ENCODE peak calls at places on chromosome 15, in four cellular contexts. Y is OCI-LY7, A is HCT116, U is Karpas-422. K is an unnamed sample.

GRCh38 chr15:74314897-74315438 is 52.5 kb downstream of the CYP11A1 start:
- DNase-seq in U (no peak), A (no peak), Y (no peak), K (no peak)

GRCh38 chr15:37204698-37205097 is 104.3 kb upstream of the MEIS2 start:
- DNase-seq in A (no peak), U (peak; percentile 41), Y (no peak), K (no peak)

GRCh38 chr15:27790270-27790669 is 308.8 kb downstream of the OCA2 start:
- DNase-seq in U (no peak), A (no peak), Y (no peak), K (no peak)

GRCh38 chr15:61155741-61156700 is 73.1 kb downstream of the RORA start:
- DNase-seq in A (no peak), U (no peak), Y (no peak), K (no peak)

GRCh38 chr15:70236306-70237103 is 138.8 kb upstream of the TLE3 start:
- DNase-seq in U (no peak), A (no peak), Y (no peak), K (no peak)

GRCh38 chr15:73284073-73284472 is 84.7 kb downstream of the HCN4 start:
- DNase-seq in U (peak; percentile 58), Y (peak; percentile 16), A (no peak), K (no peak)

GRCh38 chr15:27961801-27962200 is 137.3 kb downstream of the OCA2 start:
- DNase-seq in A (no peak), Y (no peak), U (no peak), K (no peak)

GRCh38 chr15:88518903-88519302 is 27.6 kb downstream of the DET1 start:
- DNase-seq in U (no peak), A (no peak), Y (no peak), K (no peak)

GRCh38 chr15:99536422-99537033 is 29.3 kb upstream of the MEF2A start:
- DNase-seq in A (peak; percentile 76), Y (no peak), U (no peak), K (no peak)

GRCh38 chr15:93305306-93305705 is 216.3 kb upstream of the RGMA start:
- DNase-seq in A (no peak), U (no peak), Y (no peak), K (no peak)

GRCh38 chr15:77673801-77674317 is 41.1 kb upstream of the LINGO1 start:
- DNase-seq in Y (no peak), U (no peak), A (no peak), K (no peak)

GRCh38 chr15:57406040-57406772 is 29.9 kb downstream of the CGNL1 start:
- DNase-seq in U (no peak), A (no peak), Y (no peak), K (no peak)

GRCh38 chr15:75732809-75733451 is 20.3 kb upstream of the CSPG4 start:
- DNase-seq in A (peak; percentile 39), Y (peak; percentile 65), U (peak; percentile 80), K (peak; percentile 91)

GRCh38 chr15:33098082-33099058 is 96.1 kb downstream of the FMN1 start:
- DNase-seq in A (no peak), Y (no peak), U (no peak), K (no peak)

GRCh38 chr15:28130651-28131050 is 31.5 kb upstream of the OCA2 start:
- DNase-seq in U (no peak), A (no peak), Y (no peak), K (no peak)

GRCh38 chr15:31102374-31103342 is 1.1 kb upstream of the TRPM1 start:
- DNase-seq in U (no peak), Y (no peak), A (no peak), K (no peak)

GRCh38 chr15:62066663-62067447 is at the start of gene C2CD4A:
- DNase-seq in U (peak; percentile 79), A (peak; percentile 70), Y (peak; percentile 41), K (peak; percentile 95)

GRCh38 chr15:73053398-73053723 is 1.1 kb downstream of the NEO1 start:
- DNase-seq in Y (no peak), U (no peak), A (no peak), K (no peak)

GRCh38 chr15:101351736-101352135 is 56.7 kb upstream of the SNRPA1 start:
- DNase-seq in A (no peak), Y (no peak), U (no peak), K (no peak)

GRCh38 chr15:76903251-76903681 is 1.9 kb downstream of the SCAPER start:
- DNase-seq in A (peak; percentile 12), U (peak; percentile 66), Y (peak; percentile 62), K (no peak)

GRCh38 chr15:92907880-92908279 is 7.8 kb downstream of the CHD2 start:
- DNase-seq in U (no peak), Y (no peak), A (no peak), K (no peak)

GRCh38 chr15:69805248-69805953 is 292.3 kb downstream of the TLE3 start:
- DNase-seq in U (no peak), A (no peak), Y (no peak), K (no peak)

GRCh38 chr15:85588657-85589056 is 206.1 kb downstream of the KLHL25 start:
- DNase-seq in A (no peak), Y (no peak), U (no peak), K (no peak)
- H3K79me2 ChIP-seq in A (no peaks in the 10 kb centered on the region), Y (peaks cover 23% of the 10 kb centered on the region), U (peaks cover 75% of the 10 kb centered on the region), K (no peaks in the 10 kb centered on the region)

GRCh38 chr15:68650901-68651709 is 72.3 kb downstream of the CORO2B start:
- DNase-seq in A (peak; percentile 51), U (peak; percentile 91), Y (peak; percentile 62), K (peak; percentile 95)
- H3K79me2 ChIP-seq in A (no peaks in the 10 kb centered on the region), U (no peaks in the 10 kb centered on the region), Y (no peaks in the 10 kb centered on the region), K (no peaks in the 10 kb centered on the region)

GRCh38 chr15:84684092-84684491 is 26.1 kb upstream of the NMB start:
- DNase-seq in U (no peak), Y (no peak), A (no peak), K (no peak)
- H3K79me2 ChIP-seq in U (peaks cover 38% of the 10 kb centered on the region), Y (peaks cover 10% of the 10 kb centered on the region), A (peaks cover 42% of the 10 kb centered on the region), K (no peaks in the 10 kb centered on the region)

DNA sequence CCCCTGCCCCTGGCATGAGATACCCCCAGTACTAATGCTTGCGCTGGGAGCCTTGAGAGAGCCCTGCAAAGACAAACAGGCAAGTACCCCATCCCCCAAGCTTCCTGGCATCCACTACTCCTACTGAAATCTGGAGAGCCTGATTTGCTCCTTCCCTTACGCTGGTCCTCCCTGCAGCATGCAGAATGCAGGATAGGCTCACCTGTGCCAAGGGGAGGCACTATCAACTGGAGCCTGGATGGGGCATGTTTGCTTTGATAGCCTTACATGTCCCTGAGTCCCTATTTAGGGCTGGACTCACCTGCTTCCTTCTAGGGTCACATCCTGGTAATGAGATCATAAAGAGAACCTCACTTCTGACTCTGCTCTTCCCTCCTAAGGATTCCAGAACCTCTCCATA is 42.9 kb downstream of the RAB11A start:
- DNase-seq in Y (no peak), U (no peak), A (no peak), K (no peak)
- H3K79me2 ChIP-seq in Y (no peaks in the 10 kb centered on the region), U (no peaks in the 10 kb centered on the region), A (no peaks in the 10 kb centered on the region), K (no peaks in the 10 kb centered on the region)

GRCh38 chr15:41932939-41933725 is 39.2 kb downstream of the EHD4 start:
- DNase-seq in Y (no peak), A (no peak), U (no peak), K (peak; percentile 23)

GRCh38 chr15:41932101-41932500 is 38.2 kb upstream of the SPTBN5 start:
- DNase-seq in Y (no peak), U (no peak), A (no peak), K (no peak)

GRCh38 chr15:41930867-41931222 is 37.0 kb upstream of the SPTBN5 start:
- DNase-seq in A (no peak), Y (no peak), U (no peak), K (no peak)

GRCh38 chr15:41933771-41934170 is 38.6 kb downstream of the EHD4 start:
- DNase-seq in A (peak; percentile 61), U (no peak), Y (no peak), K (peak; percentile 24)

DNA sequence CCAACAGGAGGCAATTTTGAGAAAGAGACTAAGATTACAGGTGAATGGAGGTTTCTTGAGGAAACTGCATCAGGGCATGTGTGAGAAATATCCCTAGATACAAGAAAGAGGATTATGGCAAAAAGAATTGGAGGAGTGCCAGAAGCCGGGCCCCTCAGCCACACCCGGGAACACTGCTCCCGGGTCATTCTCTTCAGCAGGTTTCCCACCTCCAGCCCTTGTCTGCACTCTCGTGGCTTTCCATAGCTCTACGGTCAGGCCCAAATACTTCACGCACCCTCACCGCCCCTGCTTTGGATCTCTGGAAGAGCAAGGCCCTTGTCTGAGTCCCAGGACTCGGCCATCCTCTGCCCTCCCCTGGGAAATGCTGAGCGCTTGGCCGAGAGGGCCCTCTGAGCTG is 38.7 kb upstream of the SPTBN5 start:
- DNase-seq in A (no peak), U (no peak), Y (no peak), K (peak; percentile 17)
- H3K79me2 ChIP-seq in A (peaks cover 58% of the 10 kb centered on the region), U (peaks cover 58% of the 10 kb centered on the region), Y (no peaks in the 10 kb centered on the region), K (peaks cover 2% of the 10 kb centered on the region)

K was measured in H9.